ENCODE peak calls at places on chromosomes 7 and 10, in eight cellular contexts. F is activated T-helper 1 cell treated with anti-CD3 and anti-CD28 coated beads, Interleukin-2, amount 50 U/mL, for 16 hours; R is LoVo; N is naive B cell; O is T-cell; A is natural killer cell treated with Interleukin-12 subunit alpha and Interleukin-12 subunit beta and Interleukin-15 and Interleukin-18, amount 100 ng/mL, for 72 hours; P is cerebellum; L is uterus. D is an unnamed sample.

GRCh38 chr10:133448120-133448519 is 5.6 kb upstream of the SCART1 start:
- DNase-seq in F (no peak), R (no peak), N (no peak), O (no peak), A (no peak), P (no peak), L (no peak), D (no peak)

GRCh38 chr7:43481905-43482678 is 100.8 kb upstream of the STK17A start:
- DNase-seq in F (no peak), R (no peak), N (no peak), O (no peak), A (no peak), P (no peak), L (no peak), D (no peak)

GRCh38 chr10:111079241-111079760 is 2.5 kb downstream of the ADRA2A start:
- DNase-seq in F (no peak), R (no peak), N (no peak), O (no peak), A (no peak), P (no peak), L (no peak), D (no peak)

GRCh38 chr7:105339404-105340316 is 49.1 kb downstream of the SRPK2 start:
- DNase-seq in F (no peak), R (no peak), N (no peak), O (no peak), A (no peak), P (no peak), L (no peak), D (no peak)

GRCh38 chr7:101236292-101236691 is 1.3 kb downstream of the CLDN15 start:
- DNase-seq in F (no peak), R (no peak), N (no peak), O (no peak), A (no peak), P (no peak), L (no peak), D (no peak)

GRCh38 chr10:61464461-61465215 is 11.5 kb upstream of the TMEM26 start:
- DNase-seq in F (no peak), R (no peak), N (no peak), O (no peak), A (no peak), P (no peak), L (no peak), D (no peak)

GRCh38 chr10:103470755-103471653 is 8.0 kb downstream of the CALHM3 start:
- DNase-seq in F (peak), R (peak), N (peak), O (peak), A (no peak), P (no peak), L (no peak), D (peak)

GRCh38 chr7:156820445-156821063 is 72.4 kb downstream of the LMBR1 start:
- DNase-seq in F (no peak), R (no peak), N (no peak), O (no peak), A (no peak), P (no peak), L (no peak), D (no peak)

GRCh38 chr7:5508698-5509097 is 85.1 kb upstream of the TNRC18 start:
- DNase-seq in F (no peak), R (no peak), N (no peak), O (no peak), A (no peak), P (no peak), L (no peak), D (no peak)

GRCh38 chr7:118352854-118353453 is 128.4 kb downstream of the ANKRD7 start:
- DNase-seq in F (no peak), R (peak), N (no peak), O (no peak), A (no peak), P (peak), L (no peak), D (no peak)

GRCh38 chr7:55591282-55591931 is 19.1 kb upstream of the VOPP1 start:
- DNase-seq in F (no peak), R (no peak), N (no peak), O (no peak), A (no peak), P (no peak), L (no peak), D (no peak)

GRCh38 chr10:1074748-1075358 is 18.7 kb downstream of the WDR37 start:
- DNase-seq in F (no peak), R (no peak), N (no peak), O (no peak), A (no peak), P (no peak), L (no peak), D (no peak)

GRCh38 chr7:135664046-135664589 is 1.8 kb downstream of the STMP1 start:
- DNase-seq in F (no peak), R (no peak), N (no peak), O (no peak), A (no peak), P (no peak), L (no peak), D (no peak)

GRCh38 chr10:98745645-98746044 is 298.9 kb upstream of the HPS1 start:
- DNase-seq in F (no peak), R (no peak), N (no peak), O (no peak), A (no peak), P (no peak), L (no peak), D (no peak)

GRCh38 chr7:23333671-23334246 is 34.6 kb downstream of the MALSU1 start:
- DNase-seq in F (no peak), R (peak), N (no peak), O (no peak), A (no peak), P (no peak), L (peak), D (no peak)

GRCh38 chr7:105126436-105126975 is 112.5 kb downstream of the KMT2E start:
- DNase-seq in F (no peak), R (no peak), N (no peak), O (no peak), A (no peak), P (peak), L (no peak), D (no peak)

GRCh38 chr7:155220881-155221280 is 76.8 kb upstream of the INSIG1 start:
- DNase-seq in F (no peak), R (no peak), N (no peak), O (no peak), A (peak), P (no peak), L (no peak), D (no peak)

GRCh38 chr10:7787150-7787856 is 490 bp downstream of the KIN start:
- DNase-seq in F (no peak), R (peak), N (no peak), O (peak), A (peak), P (no peak), L (no peak), D (no peak)

GRCh38 chr10:117678106-117678505 is 135.6 kb downstream of the EMX2 start:
- DNase-seq in F (no peak), R (no peak), N (no peak), O (no peak), A (no peak), P (no peak), L (no peak), D (no peak)

GRCh38 chr10:118968482-118968881 is 61.0 kb upstream of the NANOS1 start:
- DNase-seq in F (no peak), R (no peak), N (no peak), O (no peak), A (no peak), P (peak), L (no peak), D (no peak)

GRCh38 chr7:132386249-132386681 is 190.0 kb downstream of the PLXNA4 start:
- DNase-seq in F (no peak), R (no peak), N (no peak), O (no peak), A (no peak), P (no peak), L (no peak), D (no peak)

GRCh38 chr10:119608316-119609155 is 11.8 kb upstream of the TIAL1 start:
- DNase-seq in F (no peak), R (peak), N (no peak), O (no peak), A (no peak), P (peak), L (peak), D (no peak)

GRCh38 chr7:116776610-116777289 is 85.6 kb upstream of the CAPZA2 start:
- DNase-seq in F (no peak), R (peak), N (no peak), O (no peak), A (no peak), P (no peak), L (no peak), D (no peak)

GRCh38 chr7:12403287-12404181 is at the start of gene VWDE:
- DNase-seq in F (peak), R (peak), N (no peak), O (no peak), A (no peak), P (no peak), L (no peak), D (peak)

GRCh38 chr7:158765020-158765419 is 60.4 kb upstream of the NCAPG2 start:
- DNase-seq in F (no peak), R (no peak), N (no peak), O (no peak), A (no peak), P (no peak), L (no peak), D (no peak)

GRCh38 chr7:32935558-32935957 is 21.7 kb upstream of the FKBP9 start:
- DNase-seq in F (no peak), R (no peak), N (no peak), O (no peak), A (no peak), P (no peak), L (no peak), D (no peak)

GRCh38 chr10:91104185-91105041 is 116.0 kb upstream of the PCGF5 start:
- DNase-seq in F (no peak), R (no peak), N (peak), O (no peak), A (no peak), P (no peak), L (no peak), D (no peak)

GRCh38 chr10:132229834-132230556 is 43.2 kb downstream of the DPYSL4 start:
- DNase-seq in F (no peak), R (no peak), N (peak), O (peak), A (peak), P (peak), L (peak), D (peak)

GRCh38 chr7:11212080-11212711 is 238.5 kb downstream of the PHF14 start:
- DNase-seq in F (no peak), R (peak), N (peak), O (peak), A (no peak), P (peak), L (peak), D (peak)